ENCODE peak calls at places on chromosome 18, in four cellular contexts. Q, O, W and T are unnamed samples.

GRCh38 chr18:12768622-12769021 is 65.8 kb downstream of the PSMG2 start:
- DNase-seq in O (no peak), W (no peak), Q (no peak), T (no peak)

GRCh38 chr18:10252494-10252893 is 201.9 kb upstream of the APCDD1 start:
- DNase-seq in O (no peak), Q (no peak), W (no peak), T (no peak)

GRCh38 chr18:59917422-59917821 is 17.6 kb downstream of the PMAIP1 start:
- DNase-seq in Q (peak), O (no peak), W (no peak), T (no peak)

GRCh38 chr18:27627927-27628326 is 442.8 kb upstream of the CHST9 start:
- DNase-seq in Q (no peak), O (no peak), W (no peak), T (no peak)

GRCh38 chr18:57533399-57533884 is 53.1 kb downstream of the FECH start:
- DNase-seq in O (no peak), W (no peak), Q (peak), T (no peak)

GRCh38 chr18:37512400-37512799 is 53.2 kb downstream of the CELF4 start:
- DNase-seq in W (no peak), Q (no peak), O (no peak), T (no peak)

GRCh38 chr18:11034816-11035215 is 114.6 kb downstream of the PIEZO2 start:
- DNase-seq in O (no peak), W (no peak), Q (no peak), T (no peak)

GRCh38 chr18:42901161-42901560 is 214.3 kb downstream of the RIT2 start:
- DNase-seq in W (no peak), Q (no peak), O (no peak), T (no peak)